ENCODE peak calls at places on chromosome 7, in six cellular contexts. Q is A549, X is K562, J is H1, F is WTC11, H is HepG2. P is an unnamed sample.

GRCh38 chr7:91080351-91080750 is 183.9 kb upstream of the FZD1 start:
- DNase-seq in X (no peak), H (no peak), J (no peak), Q (no peak), F (no peak), P (no peak)

GRCh38 chr7:73606801-73607691 is 17.3 kb downstream of the MLXIPL start:
- DNase-seq in X (peak), J (no peak), H (peak), F (peak), Q (peak), P (peak)

GRCh38 chr7:32072397-32072796 is 2.2 kb upstream of the PDE1C start:
- DNase-seq in X (no peak), H (no peak), Q (no peak), J (no peak), F (no peak), P (no peak)

GRCh38 chr7:69334706-69335105 is 263.6 kb upstream of the AUTS2 start:
- DNase-seq in J (no peak), Q (no peak), F (no peak), X (no peak), H (no peak), P (no peak)

GRCh38 chr7:17929647-17930395 is 10.5 kb downstream of the SNX13 start:
- DNase-seq in X (no peak), Q (no peak), H (no peak), F (no peak), J (no peak), P (no peak)

GRCh38 chr7:44116789-44117666 is 6.3 kb downstream of the POLD2 start:
- DNase-seq in X (no peak), H (no peak), J (no peak), F (no peak), Q (no peak), P (no peak)

GRCh38 chr7:45703373-45703821 is 129.2 kb downstream of the ADCY1 start:
- DNase-seq in F (no peak), H (no peak), J (no peak), Q (no peak), X (no peak), P (no peak)

GRCh38 chr7:20441886-20442505 is 111.3 kb downstream of the ITGB8 start:
- DNase-seq in X (no peak), H (no peak), F (no peak), J (no peak), Q (no peak), P (peak)

GRCh38 chr7:35694161-35694783 is 663 bp downstream of the HERPUD2 start:
- DNase-seq in J (no peak), H (no peak), X (peak), Q (no peak), F (no peak), P (no peak)

GRCh38 chr7:36192050-36192824 is 39.2 kb downstream of the EEPD1 start:
- DNase-seq in Q (no peak), H (no peak), F (no peak), J (no peak), X (no peak), P (no peak)

GRCh38 chr7:5525271-5526189 is 101.9 kb upstream of the TNRC18 start:
- DNase-seq in J (no peak), Q (peak), X (peak), F (no peak), H (peak), P (peak)

GRCh38 chr7:35533877-35534276 is 161.1 kb downstream of the HERPUD2 start:
- DNase-seq in J (no peak), F (no peak), X (no peak), H (no peak), Q (no peak), P (no peak)

GRCh38 chr7:151012031-151012692 is 12.1 kb downstream of the ATG9B start:
- DNase-seq in J (no peak), H (peak), F (no peak), X (no peak), Q (no peak), P (no peak)

GRCh38 chr7:32079530-32079929 is 9.3 kb upstream of the PDE1C start:
- DNase-seq in H (no peak), J (no peak), Q (no peak), F (no peak), X (no peak), P (no peak)

DNA sequence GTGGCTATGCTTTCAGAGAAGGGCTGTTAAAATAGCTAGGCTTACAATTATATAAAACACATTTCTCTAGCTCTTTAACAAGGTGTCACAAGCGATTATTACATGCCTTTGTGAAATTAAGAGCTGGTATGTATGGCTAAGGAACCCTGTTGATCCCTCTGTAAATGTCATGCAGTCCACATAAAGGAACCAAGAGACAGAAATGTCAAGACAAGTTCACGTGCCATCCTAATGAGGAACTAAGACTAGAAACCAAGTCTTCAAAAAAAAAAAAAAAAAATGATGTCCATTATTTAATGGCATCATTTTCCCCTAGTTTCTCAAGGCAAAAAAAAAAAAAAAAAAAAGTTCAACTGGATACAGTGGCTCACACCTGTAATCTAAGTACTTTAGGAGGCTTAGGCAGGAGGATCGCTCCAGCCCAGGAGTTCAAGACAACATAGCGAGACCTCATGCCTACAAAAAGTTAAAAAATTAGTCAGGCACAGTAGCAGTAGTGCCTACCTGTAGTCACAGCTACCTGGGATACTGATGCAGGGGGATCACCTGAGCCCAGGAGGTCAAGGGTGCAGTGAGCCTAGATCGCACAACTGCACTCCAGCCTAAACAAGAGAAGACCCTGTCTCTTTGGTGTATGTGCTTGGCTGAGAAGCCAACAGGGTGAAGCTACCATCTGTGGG is 63.4 kb downstream of the SRPK2 start:
- DNase-seq in F (no peak), X (no peak), Q (no peak), J (no peak), H (no peak), P (no peak)
- TF ChIP-seq JUN in F (no peak), X (no peak), Q (no peak), J (no peak), H (no peak), P (no peak)

GRCh38 chr7:94907420-94908203 is at the start of gene PPP1R9A:
- DNase-seq in H (peak), X (no peak), J (peak), F (peak), Q (peak), P (peak)
- TF ChIP-seq JUN in H (peak), X (no peak), J (no peak), F (no peak), Q (peak), P (no peak)

DNA sequence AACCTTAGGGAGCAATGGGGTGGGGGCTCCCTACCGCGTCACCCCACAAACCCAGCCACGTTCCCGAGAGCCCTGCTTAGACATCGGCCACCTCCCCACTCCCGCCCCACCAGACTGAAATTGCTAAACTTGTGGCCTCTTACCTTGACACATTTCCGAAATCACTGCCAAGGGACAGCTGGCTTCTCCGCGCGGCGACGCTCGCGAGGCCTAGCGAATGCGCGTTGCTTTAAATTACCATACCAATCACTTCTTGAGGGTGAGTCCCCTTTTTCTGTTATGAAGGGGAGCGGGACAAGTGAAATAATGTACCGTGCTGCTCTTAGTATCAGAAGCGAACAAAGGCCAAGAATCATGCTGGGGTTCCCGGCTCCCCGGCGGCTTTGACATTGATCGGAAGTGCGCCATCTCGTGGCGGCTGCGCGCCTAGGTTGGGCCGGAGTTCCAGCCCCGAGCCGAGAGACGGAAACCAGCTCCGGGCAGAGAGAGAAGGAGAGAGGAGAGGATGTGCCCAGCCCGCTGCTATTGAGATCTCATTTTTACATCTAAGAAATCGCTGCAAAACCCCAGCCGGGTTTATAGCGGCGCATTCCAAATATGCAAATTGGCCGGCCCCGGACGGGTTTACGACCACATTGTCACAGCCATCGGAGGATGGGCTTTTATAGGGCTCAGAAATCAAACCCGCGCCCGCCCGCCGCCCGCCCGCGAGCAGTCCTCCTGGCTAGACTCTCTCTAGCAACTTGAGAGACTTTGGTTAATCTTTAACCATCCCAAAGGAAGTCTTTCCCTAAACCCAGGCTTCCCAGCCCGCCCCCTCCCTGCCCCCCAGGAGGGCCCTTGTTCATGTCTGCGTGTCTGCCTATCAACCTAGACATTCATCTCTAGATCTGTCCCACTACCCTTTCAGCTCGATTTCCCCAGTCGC is 5.3 kb downstream of the HOXA11 start:
- DNase-seq in F (peak), Q (peak), J (no peak), X (peak), H (peak), P (peak)
- TF ChIP-seq JUN in F (no peak), Q (peak), J (no peak), X (no peak), H (no peak), P (no peak)

GRCh38 chr7:125670926-125671572 is 741.4 kb upstream of the POT1 start:
- DNase-seq in J (no peak), H (peak), F (no peak), X (peak), Q (peak), P (peak)

GRCh38 chr7:125663961-125664360 is 734.3 kb upstream of the POT1 start:
- DNase-seq in Q (no peak), J (no peak), H (no peak), F (no peak), X (no peak), P (no peak)

GRCh38 chr7:125668321-125668993 is 738.8 kb upstream of the POT1 start:
- DNase-seq in X (no peak), H (no peak), F (no peak), Q (no peak), J (no peak), P (no peak)
- TF ChIP-seq JUN in X (no peak), H (no peak), F (no peak), Q (no peak), J (no peak), P (no peak)

GRCh38 chr7:15870337-15870736 is 183.9 kb upstream of the MEOX2 start:
- DNase-seq in H (no peak), Q (no peak), F (no peak), J (no peak), X (no peak), P (no peak)

DNA sequence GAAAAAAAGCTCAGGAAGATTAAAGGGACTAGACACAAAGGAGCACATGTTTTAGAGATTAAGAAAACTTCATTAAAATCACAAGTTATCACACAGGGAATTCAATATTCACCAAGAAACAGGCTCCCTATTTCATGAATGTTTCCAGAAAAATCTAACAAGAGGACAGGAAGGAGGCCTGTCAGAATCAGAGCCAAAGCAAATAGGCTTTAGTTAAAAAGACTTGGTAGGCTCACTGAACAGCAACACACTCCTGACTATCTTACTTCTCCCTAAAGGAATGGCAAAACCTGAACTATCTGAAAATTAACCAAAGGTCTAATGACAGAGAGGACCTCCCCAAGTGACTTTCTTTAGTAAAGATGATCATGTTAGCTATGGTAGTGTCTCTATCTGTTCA is 188.3 kb upstream of the MEOX2 start:
- DNase-seq in Q (no peak), X (no peak), H (no peak), J (no peak), F (no peak), P (peak)
- TF ChIP-seq JUN in Q (no peak), X (no peak), H (no peak), J (no peak), F (no peak), P (no peak)

DNA sequence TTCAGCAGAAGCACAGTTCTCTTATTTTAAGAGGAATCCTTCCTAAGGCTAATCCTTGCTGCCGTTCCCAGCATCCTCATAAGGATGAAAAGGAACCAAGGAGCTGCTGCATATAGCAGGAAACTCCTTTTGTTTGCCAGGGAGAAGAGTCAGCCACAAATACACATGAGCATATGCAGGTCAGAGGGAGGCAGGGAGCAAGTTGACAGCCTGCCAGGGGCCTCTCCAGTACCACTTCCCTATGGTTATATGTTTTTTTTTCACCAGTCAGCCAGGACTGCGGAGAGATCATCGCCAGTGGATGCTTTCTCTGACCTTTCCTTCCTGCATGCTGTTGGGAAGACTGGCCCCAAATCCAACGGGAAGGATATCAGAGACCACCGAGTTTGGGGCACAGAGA is 39.8 kb downstream of the SLC35B4 start:
- DNase-seq in J (no peak), H (no peak), X (no peak), Q (no peak), F (no peak), P (no peak)
- TF ChIP-seq JUN in J (no peak), H (no peak), X (no peak), Q (no peak), F (no peak), P (no peak)

GRCh38 chr7:26533163-26533562 is 241.5 kb downstream of the SNX10 start:
- DNase-seq in Q (no peak), H (no peak), J (no peak), X (no peak), F (no peak), P (no peak)

GRCh38 chr7:26538216-26538615 is 246.6 kb downstream of the SNX10 start:
- DNase-seq in X (no peak), J (no peak), F (no peak), H (no peak), Q (no peak), P (no peak)

GRCh38 chr7:26534649-26535482 is 243.2 kb downstream of the SNX10 start:
- DNase-seq in H (no peak), X (no peak), F (no peak), J (no peak), Q (no peak), P (peak)

GRCh38 chr7:26532490-26532889 is 240.8 kb downstream of the SNX10 start:
- DNase-seq in J (no peak), F (no peak), H (no peak), Q (no peak), X (no peak), P (no peak)

DNA sequence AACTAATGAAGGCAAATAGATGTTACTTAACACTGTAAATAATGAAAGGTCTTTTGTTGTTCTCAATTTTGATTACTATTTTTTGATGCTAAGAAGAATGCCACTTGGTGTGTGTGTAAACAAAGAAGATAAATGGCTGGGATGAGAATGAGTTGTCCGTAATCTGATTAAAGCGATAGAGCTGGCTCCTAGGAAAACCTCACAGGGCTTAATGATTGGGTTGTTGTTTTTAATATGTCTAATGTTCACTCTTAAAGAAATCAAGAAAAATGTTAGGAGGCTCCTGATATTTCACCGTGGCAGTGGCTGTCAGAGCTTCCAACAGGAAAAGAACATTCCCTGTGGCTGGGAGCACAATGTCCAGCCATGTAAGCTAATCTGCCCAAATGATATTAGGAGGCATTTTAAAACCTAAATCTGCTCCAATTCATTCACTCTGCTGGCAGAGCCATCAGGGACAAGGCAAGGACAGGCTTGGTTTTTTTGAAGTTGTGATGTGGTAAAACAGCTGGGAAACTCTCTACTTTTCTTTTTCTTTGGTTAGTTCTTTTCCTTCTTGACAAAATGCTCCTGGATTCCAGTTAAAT is 243.9 kb downstream of the SNX10 start:
- DNase-seq in J (no peak), F (no peak), H (no peak), X (no peak), Q (no peak), P (no peak)
- TF ChIP-seq JUN in J (no peak), F (no peak), H (no peak), X (no peak), Q (no peak), P (no peak)

GRCh38 chr7:127391591-127392181 is 822 bp downstream of the ZNF800 start:
- DNase-seq in F (peak), H (no peak), Q (peak), J (no peak), X (peak), P (peak)
- TF ChIP-seq JUN in F (no peak), H (no peak), Q (no peak), J (no peak), X (no peak), P (no peak)